ENCODE peak calls at places on chromosomes 2 and 18, in nine cellular contexts. T is K562, Q is prostate gland, E is A549, S is GM23248, R is lower lobe of right lung, I is transverse colon, W is adrenal gland, X is trophoblast cell. G is an unnamed sample.

GRCh38 chr2:149075868-149076267 is 37.4 kb downstream of the LYPD6B start:
- DNase-seq in X (no peak), T (no peak), R (no peak), E (no peak), I (no peak), S (no peak), Q (no peak), W (no peak), G (no peak)

GRCh38 chr2:238636269-238637073 is 209.7 kb downstream of the ASB1 start:
- DNase-seq in T (no peak), S (peak; percentile 58), R (no peak), X (peak; percentile 83), E (no peak), Q (no peak), I (no peak), W (no peak), G (no peak)

GRCh38 chr2:118421648-118422047 is 333.4 kb downstream of the INSIG2 start:
- DNase-seq in W (no peak), X (no peak), I (no peak), Q (no peak), E (no peak), S (no peak), R (no peak), T (no peak), G (no peak)

GRCh38 chr2:96934096-96934495 is 52.3 kb downstream of the FAM178B start:
- DNase-seq in W (no peak), R (no peak), E (no peak), S (no peak), Q (no peak), I (no peak), T (no peak), X (no peak), G (no peak)

GRCh38 chr18:65133610-65134009 is 617.2 kb upstream of the CDH7 start:
- DNase-seq in S (no peak), Q (no peak), E (no peak), R (no peak), X (no peak), I (no peak), W (no peak), T (no peak), G (no peak)

GRCh38 chr2:14626873-14627272 is 5.6 kb upstream of the LRATD1 start:
- DNase-seq in X (no peak), E (no peak), S (no peak), Q (no peak), I (no peak), T (no peak), W (no peak), R (peak; percentile 58), G (no peak)

GRCh38 chr2:217993817-217994459 is 8.9 kb downstream of the TNS1 start:
- DNase-seq in S (peak; percentile 72), X (no peak), E (peak; percentile 70), T (peak; percentile 88), W (peak; percentile 80), I (peak; percentile 66), R (peak; percentile 78), Q (no peak), G (peak; percentile 48)

GRCh38 chr2:211455225-211455841 is 898.9 kb downstream of the CPS1 start:
- DNase-seq in I (peak; percentile 11), X (peak; percentile 29), Q (no peak), S (peak; percentile 58), E (peak; percentile 14), W (peak; percentile 23), R (no peak), T (peak; percentile 32), G (peak; percentile 9)

GRCh38 chr2:237097911-237098702 is 12.4 kb downstream of the COPS8 start:
- DNase-seq in I (no peak), T (no peak), E (peak; percentile 31), S (peak; percentile 97), R (no peak), Q (no peak), X (no peak), W (no peak), G (peak; percentile 41)

GRCh38 chr2:190860985-190861721 is 19.5 kb upstream of the GLS start:
- DNase-seq in X (peak; percentile 44), I (no peak), Q (no peak), E (no peak), S (peak; percentile 78), R (no peak), W (no peak), T (no peak), G (peak; percentile 72)

GRCh38 chr2:9990735-9991134 is 39.2 kb downstream of the GRHL1 start:
- DNase-seq in T (no peak), E (no peak), Q (no peak), X (no peak), I (no peak), R (no peak), S (peak; percentile 54), W (no peak), G (peak; percentile 89)

GRCh38 chr18:33560686-33561370 is 17.2 kb upstream of the ASXL3 start:
- DNase-seq in W (no peak), R (no peak), Q (no peak), T (no peak), I (no peak), E (no peak), X (peak; percentile 55), S (peak; percentile 7), G (peak; percentile 0)

DNA sequence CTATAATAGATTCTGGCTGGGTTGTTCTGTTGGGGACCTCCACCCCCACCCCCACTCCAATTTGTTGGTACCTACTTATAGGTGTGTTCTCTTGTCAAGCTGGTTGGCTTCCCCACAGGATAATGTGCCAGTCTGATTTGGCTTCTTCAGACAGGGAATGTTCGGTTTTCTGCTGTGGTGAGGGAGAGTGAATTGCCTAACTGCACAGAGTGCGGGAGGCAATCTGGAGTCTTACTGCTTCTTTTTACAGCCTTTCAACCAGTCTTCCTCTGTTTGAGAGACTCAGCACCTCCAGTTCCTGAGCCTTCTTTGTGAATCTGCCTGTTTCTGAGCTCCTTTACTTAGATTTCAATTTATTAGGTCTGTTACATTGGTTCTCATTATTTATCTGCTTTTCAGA is 27.4 kb upstream of the SNORC start:
- DNase-seq in W (no peak), E (no peak), R (no peak), Q (no peak), X (no peak), I (no peak), T (no peak), S (no peak), G (no peak)
- H3K4me3 ChIP-seq in W (no peak overlapping the region), E (no peak overlapping the region), R (no peak overlapping the region), Q (no peak overlapping the region), X (no peak overlapping the region), I (no peak overlapping the region), T (no peak overlapping the region), S (no peak overlapping the region), G (no peak overlapping the region)

GRCh38 chr2:236055471-236055870 is 112.7 kb downstream of the GBX2 start:
- DNase-seq in S (no peak), Q (peak; percentile 57), W (no peak), E (no peak), I (no peak), X (no peak), T (no peak), R (no peak), G (no peak)

GRCh38 chr2:236052926-236053846 is 115.0 kb downstream of the GBX2 start:
- DNase-seq in X (no peak), I (no peak), Q (no peak), T (no peak), E (no peak), R (no peak), W (no peak), S (no peak), G (no peak)

GRCh38 chr2:236052206-236052605 is 116.0 kb downstream of the GBX2 start:
- DNase-seq in S (no peak), I (no peak), T (no peak), E (no peak), W (no peak), Q (no peak), R (no peak), X (no peak), G (no peak)

GRCh38 chr2:236054125-236054524 is 114.1 kb downstream of the GBX2 start:
- DNase-seq in R (no peak), W (no peak), X (no peak), I (no peak), E (no peak), Q (no peak), T (no peak), S (peak; percentile 48), G (no peak)

GRCh38 chr2:236054661-236055060 is 113.5 kb downstream of the GBX2 start:
- DNase-seq in T (no peak), Q (no peak), E (no peak), I (no peak), S (no peak), X (no peak), R (no peak), W (no peak), G (no peak)
- H3K9me3 ChIP-seq in T (peaks cover 4% of the 10 kb centered on the region), Q (no peaks in the 10 kb centered on the region), E (peaks cover 11% of the 10 kb centered on the region), I (no peaks in the 10 kb centered on the region), S (no peaks in the 10 kb centered on the region), X (peaks cover 5% of the 10 kb centered on the region), R (no peaks in the 10 kb centered on the region), W (no peaks in the 10 kb centered on the region), G (no peaks in the 10 kb centered on the region)

DNA sequence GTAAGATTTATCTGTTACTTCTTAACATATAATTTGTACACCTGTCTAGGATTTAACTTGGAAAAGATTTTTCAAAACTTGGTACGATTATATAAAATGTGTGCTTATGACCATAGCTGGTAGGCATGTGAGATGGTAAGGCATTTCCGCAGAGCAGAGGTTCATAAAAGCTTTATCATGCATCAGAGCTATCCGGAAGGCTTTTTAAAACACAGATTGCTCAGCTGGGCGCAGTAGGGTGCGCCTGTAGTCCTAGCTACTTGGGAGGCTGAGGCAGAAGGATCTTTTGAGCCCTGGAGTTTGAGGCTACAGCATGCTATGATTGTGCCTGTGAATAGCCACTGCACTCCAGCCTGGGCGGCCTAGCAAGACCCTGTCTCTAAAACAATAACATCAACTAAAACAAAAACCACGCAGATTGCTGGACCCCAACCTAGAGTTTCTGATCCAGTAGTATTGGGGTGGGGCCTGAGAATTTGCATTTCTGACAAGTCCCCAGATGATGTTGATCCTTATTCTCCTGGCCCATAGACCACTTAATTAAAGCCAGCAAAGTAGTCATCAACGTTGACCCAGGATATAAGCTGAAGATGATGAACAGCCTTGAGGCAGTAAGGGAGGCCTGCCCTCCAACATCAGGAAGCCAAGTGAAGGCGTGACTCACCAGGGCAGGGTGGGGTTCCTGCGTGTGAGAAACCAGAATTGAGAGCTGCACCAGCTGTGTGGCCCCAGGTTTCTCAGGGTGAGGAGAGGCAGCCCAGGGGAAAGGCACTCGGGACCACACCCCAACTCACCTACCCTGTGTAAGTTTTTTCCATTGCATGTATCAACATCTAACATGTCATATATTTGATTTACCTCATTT is 21.6 kb upstream of the SLC20A1 start:
- DNase-seq in W (no peak), I (peak; percentile 70), R (no peak), X (peak; percentile 15), S (peak; percentile 95), T (peak; percentile 52), E (no peak), Q (no peak), G (peak; percentile 92)
- H3K4me3 ChIP-seq in W (no peak overlapping the region), I (no peak overlapping the region), R (no peak overlapping the region), X (peak overlapping the region; percentile 5), S (peak overlapping the region; percentile 54), T (no peak overlapping the region), E (no peak overlapping the region), Q (no peak overlapping the region), G (no peak overlapping the region)

DNA sequence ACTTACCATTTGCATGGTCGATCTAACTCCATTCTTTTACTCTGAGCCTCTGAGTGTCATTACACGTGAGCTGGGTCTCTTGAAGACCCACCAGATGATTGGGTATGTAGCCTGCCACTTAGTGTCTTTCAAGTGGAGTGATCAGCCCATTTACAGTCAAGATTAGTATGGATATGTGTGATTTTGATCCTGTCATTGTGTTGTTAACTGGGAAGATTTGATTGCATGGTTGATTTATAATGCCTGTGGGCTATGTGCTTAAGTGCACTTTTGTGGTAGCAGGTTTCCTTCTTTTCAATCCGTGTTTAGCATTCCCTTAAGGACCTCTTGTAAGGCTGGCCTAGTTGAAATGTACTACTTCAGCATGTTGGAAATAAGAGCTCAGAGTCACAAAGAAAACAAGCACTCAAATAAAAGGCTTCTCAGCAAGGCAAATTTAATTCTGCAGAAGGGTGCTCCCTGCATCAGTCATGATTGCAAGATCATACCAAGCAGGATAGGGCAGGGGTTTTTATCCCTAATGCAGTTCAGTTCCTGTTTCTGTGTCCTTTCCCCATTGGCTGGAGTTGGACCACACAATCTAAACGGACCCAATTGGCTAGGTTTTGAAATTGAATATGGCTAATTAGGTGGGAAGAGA is 230.7 kb upstream of the SYT4 start:
- DNase-seq in R (no peak), I (no peak), W (no peak), Q (no peak), S (peak; percentile 0), T (no peak), E (no peak), X (no peak), G (no peak)
- H3K9me3 ChIP-seq in R (peaks cover 23% of the 10 kb centered on the region), I (peaks cover 11% of the 10 kb centered on the region), W (no peaks in the 10 kb centered on the region), Q (no peaks in the 10 kb centered on the region), S (no peaks in the 10 kb centered on the region), T (no peaks in the 10 kb centered on the region), E (no peaks in the 10 kb centered on the region), X (peaks cover 4% of the 10 kb centered on the region), G (peaks cover 8% of the 10 kb centered on the region)